ENCODE peak calls at places on chromosome 1, in eight cellular contexts. One of them, this sample, is unnamed.

GRCh38 chr1:39178541-39179431 is 25.7 kb upstream of the MACF1 start:
- DNase-seq in effector memory CD4-positive, alpha-beta T cell: no peak
- DNase-seq in hippocampal formation: no peak
- DNase-seq in memory B cell: no peak
- DNase-seq in left cardiac atrium: no peak
- DNase-seq in activated T-cell treated with anti-CD3 and anti-CD28 coated beads for 1 hour: no peak
- DNase-seq in thoracic aorta: no peak
- DNase-seq in activated naive CD8-positive, alpha-beta T cell treated with anti-CD3 and anti-CD28 coated beads for 36 hours: no peak
- DNase-seq in this sample: peak; percentile 79

GRCh38 chr1:99589186-99589636 is 56.7 kb upstream of the PALMD start:
- DNase-seq in effector memory CD4-positive, alpha-beta T cell: no peak
- DNase-seq in thoracic aorta: no peak
- DNase-seq in left cardiac atrium: no peak
- DNase-seq in activated naive CD8-positive, alpha-beta T cell treated with anti-CD3 and anti-CD28 coated beads for 36 hours: no peak
- DNase-seq in activated T-cell treated with anti-CD3 and anti-CD28 coated beads for 1 hour: no peak
- DNase-seq in memory B cell: no peak
- DNase-seq in hippocampal formation: no peak
- DNase-seq in this sample: no peak

GRCh38 chr1:178124115-178124514 is 30.2 kb downstream of the RASAL2 start:
- DNase-seq in memory B cell: no peak
- DNase-seq in left cardiac atrium: no peak
- DNase-seq in thoracic aorta: no peak
- DNase-seq in activated T-cell treated with anti-CD3 and anti-CD28 coated beads for 1 hour: no peak
- DNase-seq in activated naive CD8-positive, alpha-beta T cell treated with anti-CD3 and anti-CD28 coated beads for 36 hours: no peak
- DNase-seq in hippocampal formation: no peak
- DNase-seq in effector memory CD4-positive, alpha-beta T cell: no peak
- DNase-seq in this sample: no peak

GRCh38 chr1:226643167-226643566 is 94.6 kb downstream of the STUM start:
- DNase-seq in activated T-cell treated with anti-CD3 and anti-CD28 coated beads for 1 hour: peak; percentile 38
- DNase-seq in hippocampal formation: no peak
- DNase-seq in effector memory CD4-positive, alpha-beta T cell: no peak
- DNase-seq in left cardiac atrium: no peak
- DNase-seq in activated naive CD8-positive, alpha-beta T cell treated with anti-CD3 and anti-CD28 coated beads for 36 hours: peak; percentile 85
- DNase-seq in thoracic aorta: no peak
- DNase-seq in memory B cell: no peak
- DNase-seq in this sample: no peak

GRCh38 chr1:199859525-199859924 is 168.0 kb upstream of the NR5A2 start:
- DNase-seq in activated naive CD8-positive, alpha-beta T cell treated with anti-CD3 and anti-CD28 coated beads for 36 hours: no peak
- DNase-seq in left cardiac atrium: no peak
- DNase-seq in hippocampal formation: peak; percentile 2
- DNase-seq in thoracic aorta: no peak
- DNase-seq in activated T-cell treated with anti-CD3 and anti-CD28 coated beads for 1 hour: no peak
- DNase-seq in memory B cell: no peak
- DNase-seq in effector memory CD4-positive, alpha-beta T cell: no peak
- DNase-seq in this sample: no peak

GRCh38 chr1:113946112-113946511 is 17.0 kb downstream of the HIPK1 start:
- DNase-seq in left cardiac atrium: no peak
- DNase-seq in effector memory CD4-positive, alpha-beta T cell: no peak
- DNase-seq in thoracic aorta: no peak
- DNase-seq in activated naive CD8-positive, alpha-beta T cell treated with anti-CD3 and anti-CD28 coated beads for 36 hours: no peak
- DNase-seq in memory B cell: no peak
- DNase-seq in hippocampal formation: no peak
- DNase-seq in activated T-cell treated with anti-CD3 and anti-CD28 coated beads for 1 hour: no peak
- DNase-seq in this sample: no peak

GRCh38 chr1:33165209-33165608 is 16.6 kb downstream of the TRIM62 start:
- DNase-seq in left cardiac atrium: no peak
- DNase-seq in activated T-cell treated with anti-CD3 and anti-CD28 coated beads for 1 hour: no peak
- DNase-seq in effector memory CD4-positive, alpha-beta T cell: no peak
- DNase-seq in hippocampal formation: no peak
- DNase-seq in thoracic aorta: no peak
- DNase-seq in activated naive CD8-positive, alpha-beta T cell treated with anti-CD3 and anti-CD28 coated beads for 36 hours: no peak
- DNase-seq in memory B cell: no peak
- DNase-seq in this sample: no peak

GRCh38 chr1:35190784-35191183 is 2.2 kb downstream of the SFPQ start:
- DNase-seq in left cardiac atrium: no peak
- DNase-seq in thoracic aorta: no peak
- DNase-seq in hippocampal formation: no peak
- DNase-seq in memory B cell: no peak
- DNase-seq in activated T-cell treated with anti-CD3 and anti-CD28 coated beads for 1 hour: no peak
- DNase-seq in effector memory CD4-positive, alpha-beta T cell: no peak
- DNase-seq in activated naive CD8-positive, alpha-beta T cell treated with anti-CD3 and anti-CD28 coated beads for 36 hours: no peak
- DNase-seq in this sample: no peak

GRCh38 chr1:185788386-185788785 is 54.2 kb downstream of the HMCN1 start:
- DNase-seq in effector memory CD4-positive, alpha-beta T cell: no peak
- DNase-seq in activated T-cell treated with anti-CD3 and anti-CD28 coated beads for 1 hour: no peak
- DNase-seq in activated naive CD8-positive, alpha-beta T cell treated with anti-CD3 and anti-CD28 coated beads for 36 hours: no peak
- DNase-seq in memory B cell: no peak
- DNase-seq in hippocampal formation: no peak
- DNase-seq in left cardiac atrium: no peak
- DNase-seq in thoracic aorta: no peak
- DNase-seq in this sample: no peak

GRCh38 chr1:29121951-29122661 is 1.6 kb downstream of the TMEM200B start:
- DNase-seq in activated naive CD8-positive, alpha-beta T cell treated with anti-CD3 and anti-CD28 coated beads for 36 hours: no peak
- DNase-seq in activated T-cell treated with anti-CD3 and anti-CD28 coated beads for 1 hour: no peak
- DNase-seq in thoracic aorta: no peak
- DNase-seq in memory B cell: no peak
- DNase-seq in hippocampal formation: no peak
- DNase-seq in left cardiac atrium: peak; percentile 49
- DNase-seq in effector memory CD4-positive, alpha-beta T cell: no peak
- DNase-seq in this sample: no peak

GRCh38 chr1:229266269-229266668 is 4.6 kb upstream of the RAB4A start:
- DNase-seq in memory B cell: no peak
- DNase-seq in effector memory CD4-positive, alpha-beta T cell: no peak
- DNase-seq in hippocampal formation: no peak
- DNase-seq in thoracic aorta: no peak
- DNase-seq in activated T-cell treated with anti-CD3 and anti-CD28 coated beads for 1 hour: no peak
- DNase-seq in left cardiac atrium: no peak
- DNase-seq in activated naive CD8-positive, alpha-beta T cell treated with anti-CD3 and anti-CD28 coated beads for 36 hours: no peak
- DNase-seq in this sample: no peak

GRCh38 chr1:53341961-53342707 is 14.3 kb upstream of the LRP8 start:
- DNase-seq in effector memory CD4-positive, alpha-beta T cell: no peak
- DNase-seq in memory B cell: no peak
- DNase-seq in activated T-cell treated with anti-CD3 and anti-CD28 coated beads for 1 hour: no peak
- DNase-seq in hippocampal formation: no peak
- DNase-seq in left cardiac atrium: no peak
- DNase-seq in thoracic aorta: no peak
- DNase-seq in activated naive CD8-positive, alpha-beta T cell treated with anti-CD3 and anti-CD28 coated beads for 36 hours: no peak
- DNase-seq in this sample: no peak

GRCh38 chr1:39204441-39205081 is at the start of gene MACF1:
- DNase-seq in effector memory CD4-positive, alpha-beta T cell: no peak
- DNase-seq in activated T-cell treated with anti-CD3 and anti-CD28 coated beads for 1 hour: peak; percentile 25
- DNase-seq in memory B cell: no peak
- DNase-seq in left cardiac atrium: peak; percentile 75
- DNase-seq in activated naive CD8-positive, alpha-beta T cell treated with anti-CD3 and anti-CD28 coated beads for 36 hours: peak; percentile 38
- DNase-seq in hippocampal formation: no peak
- DNase-seq in thoracic aorta: peak; percentile 61
- DNase-seq in this sample: no peak

GRCh38 chr1:156767879-156768608 is 709 bp downstream of the PRCC start:
- DNase-seq in activated T-cell treated with anti-CD3 and anti-CD28 coated beads for 1 hour: no peak
- DNase-seq in activated naive CD8-positive, alpha-beta T cell treated with anti-CD3 and anti-CD28 coated beads for 36 hours: no peak
- DNase-seq in effector memory CD4-positive, alpha-beta T cell: peak; percentile 9
- DNase-seq in memory B cell: no peak
- DNase-seq in thoracic aorta: no peak
- DNase-seq in hippocampal formation: no peak
- DNase-seq in left cardiac atrium: peak; percentile 50
- DNase-seq in this sample: no peak

GRCh38 chr1:79660127-79660526 is 653.6 kb upstream of the ADGRL4 start:
- DNase-seq in activated T-cell treated with anti-CD3 and anti-CD28 coated beads for 1 hour: no peak
- DNase-seq in hippocampal formation: no peak
- DNase-seq in effector memory CD4-positive, alpha-beta T cell: no peak
- DNase-seq in activated naive CD8-positive, alpha-beta T cell treated with anti-CD3 and anti-CD28 coated beads for 36 hours: no peak
- DNase-seq in thoracic aorta: no peak
- DNase-seq in left cardiac atrium: no peak
- DNase-seq in memory B cell: no peak
- DNase-seq in this sample: no peak